ENCODE peak calls at places on chromosomes 6 and 20, in nine cellular contexts. C is HCT116, J is tibial nerve, K is upper lobe of left lung, S is IMR-90, B is GM12878, L is stomach, I is body of pancreas, Q is H54. F is an unnamed sample.

GRCh38 chr20:4607287-4607713 is 114.4 kb upstream of the PRND start:
- DNase-seq in C (peak), J (peak), K (no peak), S (peak), B (peak), L (peak), I (peak), Q (peak), F (peak)

GRCh38 chr6:16386056-16386455 is 147.7 kb downstream of the GMPR start:
- DNase-seq in C (no peak), J (no peak), K (no peak), S (no peak), B (no peak), L (no peak), I (no peak), Q (no peak), F (no peak)

GRCh38 chr20:63941282-63942060 is 14.7 kb downstream of the UCKL1 start:
- DNase-seq in C (no peak), J (no peak), K (peak), S (no peak), B (no peak), L (peak), I (peak), Q (peak), F (peak)

GRCh38 chr6:143074670-143075318 is 14.1 kb downstream of the AIG1 start:
- DNase-seq in C (no peak), J (no peak), K (no peak), S (no peak), B (no peak), L (no peak), I (no peak), Q (no peak), F (no peak)

GRCh38 chr20:47540443-47541354 is 39.0 kb downstream of the NCOA3 start:
- DNase-seq in C (peak), J (peak), K (no peak), S (peak), B (peak), L (no peak), I (no peak), Q (no peak), F (no peak)

GRCh38 chr6:69801225-69801624 is 4.4 kb upstream of the LMBRD1 start:
- DNase-seq in C (no peak), J (no peak), K (no peak), S (no peak), B (no peak), L (no peak), I (no peak), Q (no peak), F (no peak)

GRCh38 chr6:113596907-113597583 is 260.1 kb upstream of the MARCKS start:
- DNase-seq in C (no peak), J (peak), K (no peak), S (peak), B (no peak), L (peak), I (peak), Q (no peak), F (no peak)

GRCh38 chr6:43996614-43997341 is 130.5 kb downstream of the MRPL14 start:
- DNase-seq in C (no peak), J (no peak), K (no peak), S (no peak), B (no peak), L (no peak), I (no peak), Q (no peak), F (no peak)

GRCh38 chr20:16349518-16350295 is 223.5 kb downstream of the KIF16B start:
- DNase-seq in C (no peak), J (no peak), K (no peak), S (peak), B (no peak), L (no peak), I (no peak), Q (no peak), F (no peak)

GRCh38 chr6:65006788-65007187 is 700.2 kb downstream of the EYS start:
- DNase-seq in C (no peak), J (no peak), K (no peak), S (no peak), B (no peak), L (no peak), I (no peak), Q (no peak), F (no peak)

GRCh38 chr6:153312633-153313032 is 181.6 kb upstream of the RGS17 start:
- DNase-seq in C (peak), J (no peak), K (no peak), S (peak), B (no peak), L (peak), I (peak), Q (no peak), F (peak)

GRCh38 chr6:35154262-35154661 is 13.1 kb upstream of the TCP11 start:
- DNase-seq in C (no peak), J (no peak), K (no peak), S (peak), B (no peak), L (no peak), I (no peak), Q (no peak), F (no peak)

GRCh38 chr6:44508646-44509045 is 121.1 kb downstream of the CDC5L start:
- DNase-seq in C (no peak), J (no peak), K (no peak), S (peak), B (no peak), L (no peak), I (no peak), Q (no peak), F (no peak)

GRCh38 chr6:35497571-35498406 is 910 bp upstream of the TEAD3 start:
- DNase-seq in C (no peak), J (peak), K (peak), S (peak), B (no peak), L (peak), I (peak), Q (no peak), F (peak)

GRCh38 chr6:102655823-102656222 is 1262.3 kb downstream of the GRIK2 start:
- DNase-seq in C (no peak), J (no peak), K (no peak), S (no peak), B (no peak), L (no peak), I (no peak), Q (no peak), F (no peak)

GRCh38 chr6:167568407-167569024 is 243.6 kb downstream of the TTLL2 start:
- DNase-seq in C (no peak), J (no peak), K (no peak), S (no peak), B (no peak), L (no peak), I (no peak), Q (no peak), F (no peak)

GRCh38 chr6:32169211-32169610 is 4.8 kb downstream of the EGFL8 start:
- DNase-seq in C (no peak), J (no peak), K (no peak), S (no peak), B (no peak), L (no peak), I (no peak), Q (no peak), F (no peak)
- TF ChIP-seq POLR2A in C (no peak), J (no peak), K (no peak), S (no peak), B (no peak), L (no peak), I (no peak), Q (no peak), F (peak)

DNA sequence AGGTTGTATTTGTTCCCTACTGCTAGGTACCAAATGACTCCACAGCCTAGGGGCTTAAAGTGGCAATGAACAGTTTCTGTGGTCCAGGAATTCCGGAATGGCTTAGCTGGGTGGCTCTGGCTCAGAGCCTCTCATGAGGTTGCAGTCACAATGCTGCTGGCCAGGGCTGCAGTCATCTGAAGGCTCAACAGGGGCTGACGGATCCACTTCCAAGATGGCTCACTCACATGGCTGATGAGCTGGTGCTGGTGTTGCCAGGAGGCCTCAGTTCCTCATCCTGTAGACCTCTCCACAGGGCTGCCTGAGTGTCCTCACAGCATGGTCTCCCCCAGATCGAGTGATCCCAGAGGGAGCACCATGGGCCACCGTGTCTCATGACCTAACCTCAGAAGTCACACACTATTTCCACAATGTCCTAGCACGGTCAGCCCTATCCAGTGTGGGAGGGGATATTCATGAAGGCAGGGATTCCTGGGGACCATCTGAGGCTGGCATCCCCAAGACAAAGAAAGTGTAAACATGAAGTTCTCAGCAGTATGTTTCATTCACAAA is 19.0 kb upstream of the BPI start:
- DNase-seq in C (no peak), J (no peak), K (no peak), S (no peak), B (no peak), L (no peak), I (no peak), Q (no peak), F (no peak)
- TF ChIP-seq POLR2A in C (no peak), J (no peak), K (no peak), S (no peak), B (no peak), L (no peak), I (no peak), Q (no peak), F (no peak)

GRCh38 chr6:33711140-33712129 is at the start of gene UQCC2:
- DNase-seq in C (peak), J (peak), K (peak), S (peak), B (peak), L (peak), I (peak), Q (peak), F (peak)
- TF ChIP-seq POLR2A in C (peak), J (peak), K (peak), S (peak), B (peak), L (no peak), I (peak), Q (peak), F (peak)

DNA sequence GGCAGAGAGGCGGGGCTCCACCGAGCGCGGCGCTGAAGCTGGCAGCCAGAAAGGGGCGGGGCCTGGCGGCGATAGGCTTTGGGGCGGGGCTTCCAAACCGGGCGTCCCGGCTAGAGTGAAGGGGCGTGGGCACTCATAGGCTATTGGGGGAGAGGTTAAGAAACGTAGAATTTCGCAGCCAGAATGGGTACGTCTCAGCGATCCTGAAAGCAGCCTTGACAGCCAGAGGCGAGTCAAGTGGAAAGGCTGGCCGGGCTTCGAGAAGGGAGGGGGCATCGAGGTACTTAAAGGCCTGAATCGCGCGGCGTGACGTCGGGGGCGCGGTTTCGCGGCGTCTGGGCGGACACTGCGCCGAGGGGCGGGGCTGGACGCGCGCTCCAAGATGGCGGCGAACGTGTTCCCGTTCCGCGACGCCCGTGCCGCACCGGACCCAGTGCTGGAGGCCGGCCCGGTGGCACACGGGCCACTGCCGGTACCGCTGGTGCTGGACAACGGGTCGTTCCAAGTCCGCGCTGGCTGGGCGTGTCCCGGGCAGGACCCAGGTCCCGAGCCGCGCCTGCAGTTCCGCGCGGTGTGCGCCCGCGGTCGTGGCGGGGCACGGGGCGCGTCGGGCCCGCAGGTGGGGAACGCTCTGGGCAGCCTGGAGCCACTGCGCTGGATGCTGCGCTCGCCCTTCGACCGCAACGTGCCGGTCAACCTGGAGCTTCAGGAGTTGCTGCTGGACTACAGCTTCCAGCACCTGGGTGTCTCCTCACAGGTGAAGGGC is at the start of gene ACTR5:
- DNase-seq in C (peak), J (peak), K (peak), S (peak), B (peak), L (peak), I (peak), Q (peak), F (peak)
- TF ChIP-seq POLR2A in C (peak), J (peak), K (peak), S (peak), B (peak), L (no peak), I (peak), Q (peak), F (peak)

DNA sequence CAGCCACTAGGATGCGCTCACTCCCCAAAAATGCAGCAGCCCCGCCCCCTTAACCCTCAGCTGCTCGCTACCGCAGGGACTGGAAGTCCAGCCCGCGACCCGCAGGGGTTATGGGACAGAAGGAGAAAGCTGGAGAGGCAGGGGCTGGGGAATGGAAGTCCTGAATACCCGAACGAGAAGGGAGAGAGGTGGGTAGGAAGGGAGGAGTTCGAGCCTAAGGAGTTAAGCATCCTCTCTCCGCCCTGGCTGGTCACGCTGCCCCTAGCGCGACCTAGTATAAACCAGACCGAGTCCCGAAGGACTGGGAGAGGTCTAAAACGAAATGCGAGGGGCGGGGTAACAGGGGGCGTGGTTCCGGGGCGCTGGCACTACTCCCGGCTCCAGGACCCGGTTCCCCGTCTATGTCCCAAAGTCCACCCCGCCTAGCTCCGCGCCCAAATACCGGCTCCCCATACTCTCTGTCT is 448 bp upstream of the DDAH2 start:
- DNase-seq in C (peak), J (peak), K (peak), S (peak), B (peak), L (peak), I (peak), Q (peak), F (peak)
- TF ChIP-seq POLR2A in C (no peak), J (peak), K (no peak), S (no peak), B (no peak), L (no peak), I (peak), Q (peak), F (peak)

DNA sequence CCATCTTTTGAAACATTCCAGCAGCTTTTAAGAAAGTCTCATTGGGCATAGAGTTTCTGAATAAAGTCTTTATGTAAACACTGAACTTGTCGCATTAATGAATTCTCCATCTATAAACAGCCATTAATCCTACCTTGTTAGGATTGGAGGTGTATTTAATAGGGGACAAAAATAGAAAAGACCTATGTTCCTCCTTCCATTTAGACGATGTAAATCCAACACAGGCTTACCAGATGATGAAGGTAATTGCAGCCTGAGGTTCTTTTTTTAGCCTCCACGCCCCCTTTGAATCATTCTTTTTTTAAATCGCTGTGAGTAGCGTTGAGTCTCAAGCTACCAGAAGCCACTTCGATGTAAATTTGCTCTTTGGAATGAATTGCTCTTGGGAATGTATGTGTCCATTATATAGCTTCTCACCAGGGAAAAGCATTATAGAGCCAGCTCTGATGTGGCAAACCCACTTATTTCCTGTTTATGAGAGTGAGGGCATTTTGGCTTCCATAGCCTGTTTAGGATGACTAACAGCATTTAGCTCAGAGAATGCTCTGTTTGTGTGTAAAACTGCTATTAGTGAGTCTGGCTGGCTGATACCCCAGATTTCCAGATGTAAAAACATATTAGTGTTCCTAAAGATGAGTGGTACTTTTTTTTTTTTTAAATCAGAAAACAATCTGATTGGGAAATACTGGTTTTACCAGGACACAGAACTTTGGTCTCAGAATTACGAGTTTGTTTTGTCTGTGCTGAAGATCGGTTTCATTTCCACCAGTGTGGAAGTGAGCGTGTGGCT is 74.9 kb upstream of the CLDN20 start:
- DNase-seq in C (no peak), J (peak), K (no peak), S (peak), B (no peak), L (no peak), I (peak), Q (peak), F (no peak)
- TF ChIP-seq POLR2A in C (no peak), J (no peak), K (no peak), S (peak), B (no peak), L (no peak), I (no peak), Q (no peak), F (no peak)

GRCh38 chr20:57390604-57391438 is at the start of gene RBM38:
- DNase-seq in C (peak), J (no peak), K (peak), S (peak), B (no peak), L (peak), I (peak), Q (peak), F (peak)

GRCh38 chr20:57387463-57387862 is 3.7 kb upstream of the RBM38 start:
- DNase-seq in C (no peak), J (no peak), K (no peak), S (no peak), B (no peak), L (no peak), I (no peak), Q (no peak), F (no peak)

GRCh38 chr20:57387945-57388351 is 3.2 kb upstream of the RBM38 start:
- DNase-seq in C (no peak), J (no peak), K (no peak), S (no peak), B (no peak), L (peak), I (no peak), Q (no peak), F (no peak)

GRCh38 chr20:57389695-57390603 is 1.2 kb upstream of the RBM38 start:
- DNase-seq in C (no peak), J (no peak), K (peak), S (no peak), B (no peak), L (no peak), I (no peak), Q (no peak), F (peak)

DNA sequence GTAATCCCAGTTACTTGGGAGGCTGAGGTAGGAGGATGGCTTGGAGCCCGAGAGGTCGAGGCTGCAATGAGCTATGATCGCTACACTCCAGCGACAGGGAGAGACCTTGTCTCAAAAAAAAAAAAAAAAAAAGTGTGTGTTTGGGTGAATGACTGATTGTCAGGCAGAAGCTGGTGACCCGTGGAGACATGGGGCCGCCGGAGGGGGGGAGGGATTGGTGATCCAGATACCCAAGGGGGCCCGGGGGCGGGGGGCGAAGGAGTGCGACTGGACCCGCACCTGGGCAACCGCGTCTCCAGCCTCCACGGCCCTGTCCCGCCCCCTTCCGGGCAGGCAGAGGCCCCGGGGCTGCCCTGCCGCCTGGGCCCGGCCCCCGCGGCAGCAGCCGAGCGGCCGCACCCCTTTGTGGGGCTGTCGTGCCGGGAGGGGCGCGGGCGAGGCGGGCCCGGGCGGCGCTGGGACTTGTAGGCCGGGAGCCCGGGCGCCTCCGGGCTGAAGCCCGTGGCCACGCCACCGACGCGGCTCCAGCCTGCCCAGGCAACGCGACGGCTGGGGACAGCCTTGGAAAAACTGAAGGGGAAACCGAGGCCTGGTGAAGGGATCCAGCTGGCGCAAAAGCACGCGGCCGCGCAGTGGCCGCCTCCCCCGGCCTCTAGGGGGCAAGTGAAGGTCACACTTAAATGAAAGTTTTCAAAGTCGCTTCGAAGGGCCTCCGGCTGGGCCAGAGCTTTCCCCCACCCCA is 2.1 kb upstream of the RBM38 start:
- DNase-seq in C (peak), J (peak), K (peak), S (peak), B (no peak), L (peak), I (peak), Q (no peak), F (peak)
- TF ChIP-seq POLR2A in C (peak), J (peak), K (no peak), S (no peak), B (peak), L (no peak), I (peak), Q (no peak), F (peak)

GRCh38 chr6:30722280-30723112 is 2.3 kb downstream of the TUBB start:
- DNase-seq in C (peak), J (peak), K (no peak), S (peak), B (no peak), L (peak), I (peak), Q (no peak), F (peak)

GRCh38 chr6:30726506-30727413 is 6.6 kb downstream of the TUBB start:
- DNase-seq in C (no peak), J (no peak), K (no peak), S (peak), B (no peak), L (no peak), I (no peak), Q (no peak), F (no peak)

GRCh38 chr6:30727920-30728605 is 7.9 kb downstream of the TUBB start:
- DNase-seq in C (no peak), J (no peak), K (no peak), S (peak), B (no peak), L (no peak), I (no peak), Q (no peak), F (no peak)

GRCh38 chr6:30724906-30725667 is 4.9 kb downstream of the TUBB start:
- DNase-seq in C (no peak), J (no peak), K (no peak), S (peak), B (no peak), L (no peak), I (no peak), Q (no peak), F (no peak)

GRCh38 chr6:30725713-30726505 is 5.8 kb downstream of the TUBB start:
- DNase-seq in C (no peak), J (no peak), K (no peak), S (peak), B (no peak), L (no peak), I (no peak), Q (no peak), F (no peak)
- TF ChIP-seq POLR2A in C (no peak), J (no peak), K (no peak), S (peak), B (peak), L (no peak), I (no peak), Q (no peak), F (peak)

F was measured in erythroblast.